ENCODE peak calls at places on chromosomes 13 and 19, in five cellular contexts. F is natural killer cell; X is CD4-positive, alpha-beta T cell; A is prostate gland; U is K562. I is an unnamed sample.

GRCh38 chr13:96052655-96053002 is 572 bp downstream of the UGGT2 start:
- DNase-seq in F (no peak), X (no peak), A (no peak), U (peak), I (peak)

GRCh38 chr19:42271861-42272534 is 2.9 kb downstream of the CIC start:
- DNase-seq in F (peak), X (no peak), A (no peak), U (no peak), I (no peak)

GRCh38 chr13:66992183-66992582 is 238.0 kb downstream of the PCDH9 start:
- DNase-seq in F (no peak), X (no peak), A (no peak), U (no peak), I (no peak)

GRCh38 chr13:20389696-20390525 is 135.7 kb downstream of the CRYL1 start:
- DNase-seq in F (no peak), X (no peak), A (no peak), U (no peak), I (no peak)

GRCh38 chr13:50916701-50917184 is 7.2 kb downstream of the RNASEH2B start:
- DNase-seq in F (no peak), X (no peak), A (no peak), U (no peak), I (peak)

GRCh38 chr13:42405665-42406390 is 133.9 kb downstream of the AKAP11 start:
- DNase-seq in F (no peak), X (peak), A (no peak), U (no peak), I (no peak)

GRCh38 chr19:11125994-11126685 is 29.4 kb downstream of the SPC24 start:
- DNase-seq in F (peak), X (peak), A (peak), U (peak), I (peak)

GRCh38 chr19:49390131-49390977 is 2.3 kb downstream of the KASH5 start:
- DNase-seq in F (no peak), X (no peak), A (no peak), U (no peak), I (no peak)

GRCh38 chr19:55099557-55100506 is 17.6 kb downstream of the PPP1R12C start:
- DNase-seq in F (no peak), X (no peak), A (no peak), U (no peak), I (no peak)

GRCh38 chr19:33064117-33064777 is 441 bp downstream of the RHPN2 start:
- DNase-seq in F (no peak), X (no peak), A (peak), U (peak), I (peak)

GRCh38 chr19:48247212-48247611 is 8.5 kb downstream of the CARD8 start:
- DNase-seq in F (no peak), X (no peak), A (no peak), U (no peak), I (no peak)

GRCh38 chr13:64078025-64078424 is 2662.4 kb upstream of the PCDH20 start:
- DNase-seq in F (no peak), X (no peak), A (no peak), U (no peak), I (no peak)

GRCh38 chr19:38862321-38863059 is 12.7 kb upstream of the HNRNPL start:
- DNase-seq in F (no peak), X (no peak), A (peak), U (no peak), I (no peak)

GRCh38 chr19:2569596-2570465 is 93.9 kb downstream of the GADD45B start:
- DNase-seq in F (no peak), X (no peak), A (no peak), U (no peak), I (no peak)

GRCh38 chr19:2567580-2567979 is 91.7 kb downstream of the GADD45B start:
- DNase-seq in F (no peak), X (no peak), A (no peak), U (no peak), I (no peak)

GRCh38 chr19:2573916-2574315 is 98.0 kb downstream of the GADD45B start:
- DNase-seq in F (no peak), X (no peak), A (no peak), U (no peak), I (no peak)

GRCh38 chr19:2567996-2568395 is 92.1 kb downstream of the GADD45B start:
- DNase-seq in F (no peak), X (no peak), A (no peak), U (no peak), I (no peak)
- TF ChIP-seq CTCF in F (no peak), X (no peak), A (no peak), U (no peak), I (no peak)

DNA sequence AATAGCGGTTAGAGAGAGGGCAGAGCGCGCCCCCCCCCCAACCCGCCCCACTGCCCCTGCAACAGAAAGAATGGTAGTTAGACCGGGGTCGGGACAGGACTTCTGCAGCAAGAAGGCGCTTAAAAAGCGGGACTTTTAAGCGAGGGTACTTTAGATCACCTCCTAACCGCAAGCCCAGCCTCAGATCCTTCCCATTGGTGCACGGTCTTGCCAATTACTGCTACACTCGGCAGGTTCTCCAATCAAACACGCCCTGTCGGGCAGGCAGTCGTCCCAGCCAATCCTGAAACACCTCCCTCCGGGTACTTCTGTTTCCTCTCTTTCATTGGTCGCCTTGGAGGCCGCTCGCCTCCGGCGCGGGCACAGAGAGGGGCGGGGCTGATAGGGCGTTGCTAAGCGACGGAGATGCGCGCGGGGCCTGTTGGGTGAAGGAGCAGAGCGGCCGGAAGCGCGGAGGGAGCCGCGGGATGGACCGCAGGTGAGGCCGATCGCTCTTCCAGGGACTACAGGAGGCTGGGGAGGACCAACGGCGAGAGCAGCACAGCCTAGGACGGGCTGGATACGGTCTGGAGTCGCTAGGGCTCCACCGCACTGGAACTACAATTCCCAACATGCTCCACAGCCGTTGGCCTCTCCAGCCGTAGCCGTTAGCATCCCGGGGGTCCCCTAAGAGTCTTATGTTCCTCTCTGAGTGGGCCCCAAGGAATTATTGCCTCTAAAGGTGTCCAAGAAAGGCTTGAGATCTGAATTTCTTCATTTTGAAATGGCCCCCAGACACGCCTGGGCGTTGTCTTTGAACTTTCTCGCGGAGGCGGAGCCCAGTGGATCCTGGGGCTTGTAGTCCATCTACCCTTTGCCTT is at the start of gene PROSER3:
- DNase-seq in F (peak), X (peak), A (peak), U (peak), I (peak)
- TF ChIP-seq CTCF in F (no peak), X (no peak), A (no peak), U (no peak), I (no peak)

GRCh38 chr13:113756441-113757097 is 2.5 kb upstream of the TMEM255B start:
- DNase-seq in F (no peak), X (no peak), A (no peak), U (no peak), I (no peak)

GRCh38 chr13:113759525-113760137 is 605 bp downstream of the TMEM255B start:
- DNase-seq in F (no peak), X (no peak), A (no peak), U (no peak), I (no peak)

GRCh38 chr13:113761136-113761535 is 2.1 kb downstream of the TMEM255B start:
- DNase-seq in F (no peak), X (no peak), A (no peak), U (no peak), I (no peak)

GRCh38 chr13:113762075-113762474 is 3.0 kb downstream of the TMEM255B start:
- DNase-seq in F (no peak), X (no peak), A (no peak), U (no peak), I (no peak)

DNA sequence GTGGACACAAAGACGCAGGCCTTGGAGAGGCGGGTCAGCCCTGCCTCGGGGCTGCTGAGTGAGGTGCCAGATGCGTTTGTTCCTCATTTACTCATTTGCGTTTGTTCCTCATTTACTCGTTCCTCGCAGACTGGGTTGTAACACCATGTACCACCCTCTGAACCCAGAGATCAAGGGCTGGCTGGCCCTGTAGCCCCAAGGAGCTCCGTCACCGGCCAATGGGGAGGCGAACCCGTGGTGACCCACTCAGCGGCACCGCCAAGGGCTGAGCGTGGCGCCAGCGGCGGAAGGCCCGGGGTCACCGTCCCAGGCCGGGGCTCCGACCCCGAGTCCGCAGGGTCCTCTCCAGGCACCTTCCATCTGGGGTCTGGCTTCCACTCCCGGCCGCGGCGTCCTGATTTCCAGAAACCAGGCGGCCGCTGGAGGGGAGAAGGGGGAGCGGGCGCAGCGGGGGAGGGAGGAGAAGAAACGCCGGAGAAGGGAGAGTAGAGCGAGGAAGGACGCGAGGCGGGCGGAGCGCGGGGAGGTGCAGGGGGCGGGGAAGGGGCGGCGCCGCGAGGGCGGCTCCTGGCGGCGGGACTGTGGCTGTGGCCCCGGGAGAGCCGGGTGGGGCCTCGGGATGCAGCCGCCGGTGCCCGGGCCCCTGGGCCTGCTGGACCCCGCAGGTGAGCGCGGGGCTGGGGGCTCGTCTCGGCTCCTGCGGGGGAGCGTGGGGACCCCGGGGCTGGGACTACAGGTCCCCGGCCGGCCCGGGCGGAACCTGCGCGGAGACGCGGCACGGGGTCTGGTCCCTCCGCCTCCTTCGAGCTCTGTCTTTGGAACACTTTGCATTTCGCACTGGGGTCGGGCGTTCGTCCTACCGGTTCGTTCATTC is at the start of gene TMEM255B:
- DNase-seq in F (peak), X (peak), A (peak), U (peak), I (peak)
- TF ChIP-seq CTCF in F (peak), X (peak), A (peak), U (no peak), I (no peak)

GRCh38 chr13:114145722-114146121 is 13.3 kb upstream of the RASA3 start:
- DNase-seq in F (no peak), X (no peak), A (no peak), U (no peak), I (no peak)

GRCh38 chr13:114147803-114148520 is 15.5 kb upstream of the RASA3 start:
- DNase-seq in F (no peak), X (no peak), A (no peak), U (no peak), I (no peak)

GRCh38 chr13:114145256-114145655 is 12.8 kb upstream of the RASA3 start:
- DNase-seq in F (no peak), X (no peak), A (no peak), U (no peak), I (no peak)

GRCh38 chr13:114146173-114146572 is 13.8 kb upstream of the RASA3 start:
- DNase-seq in F (no peak), X (no peak), A (no peak), U (no peak), I (no peak)

GRCh38 chr13:114146629-114147028 is 14.2 kb upstream of the RASA3 start:
- DNase-seq in F (no peak), X (no peak), A (no peak), U (no peak), I (no peak)
- TF ChIP-seq CTCF in F (no peak), X (peak), A (no peak), U (peak), I (no peak)

DNA sequence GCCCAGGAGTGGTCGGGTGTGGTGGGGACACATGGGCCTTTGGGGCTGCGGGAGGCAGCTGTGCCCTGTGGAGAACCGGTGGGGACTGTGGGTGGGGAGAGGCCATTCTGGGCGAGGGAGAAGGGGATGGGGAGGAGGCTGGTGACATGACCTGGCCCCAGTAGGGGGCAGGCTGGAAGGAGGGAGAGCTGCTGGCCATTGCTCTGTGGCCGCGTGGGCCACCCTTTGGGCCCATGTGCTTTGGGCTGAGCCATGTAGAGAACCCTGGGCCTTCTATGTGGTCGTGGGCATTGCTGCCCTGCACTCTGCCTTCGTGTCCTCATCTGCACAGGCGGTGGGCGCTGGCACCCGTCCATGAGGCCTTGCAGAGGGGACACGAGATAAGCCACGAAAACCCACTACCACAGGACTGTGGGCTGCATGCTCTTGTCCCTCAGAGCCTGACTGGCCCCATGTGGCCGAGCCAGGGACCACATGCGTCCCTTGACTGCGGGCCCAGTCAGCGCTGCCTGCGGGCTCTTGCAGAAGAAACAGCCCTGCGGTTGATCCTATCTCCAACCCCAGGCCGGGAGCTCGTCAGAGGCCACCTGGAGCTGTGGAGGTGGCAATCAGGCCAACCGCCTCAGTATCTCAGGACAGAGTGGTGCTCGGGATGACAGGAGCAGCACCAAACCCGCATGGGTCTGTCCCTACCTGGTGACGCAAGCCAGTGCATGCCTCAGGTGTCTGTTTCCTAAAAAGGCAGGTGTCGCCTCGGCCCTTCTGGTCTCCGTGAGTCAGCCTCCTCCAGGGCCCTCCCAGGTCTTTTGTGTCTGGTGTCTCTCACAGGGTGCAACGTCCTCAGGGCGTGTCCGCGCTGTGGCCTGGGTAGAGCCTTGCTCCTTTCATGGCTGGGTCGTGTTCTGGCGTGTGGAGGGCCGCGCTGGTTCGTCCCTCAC is 14.3 kb downstream of the FZR1 start:
- DNase-seq in F (no peak), X (no peak), A (peak), U (peak), I (no peak)
- TF ChIP-seq CTCF in F (no peak), X (no peak), A (no peak), U (peak), I (no peak)

DNA sequence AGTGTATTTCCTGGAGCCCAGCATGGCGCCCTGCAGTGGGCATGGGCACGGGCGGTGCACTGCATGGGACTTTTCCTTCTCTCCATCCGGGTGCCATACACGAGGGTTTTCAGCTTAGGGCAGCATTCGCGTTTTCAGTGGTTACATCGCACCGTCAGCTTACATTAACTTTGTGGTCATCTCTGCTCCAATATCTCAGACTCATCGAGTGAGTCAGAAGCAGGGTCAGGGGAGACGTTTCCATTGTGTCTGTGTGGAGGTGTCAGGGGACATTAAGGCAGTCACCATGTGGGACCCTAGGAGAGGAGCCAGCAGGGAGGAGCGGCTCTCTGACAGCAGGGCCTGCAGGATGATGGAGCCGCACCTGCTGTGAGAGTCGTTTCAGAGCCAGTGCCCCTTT is 541.0 kb downstream of the FGF9 start:
- DNase-seq in F (no peak), X (no peak), A (no peak), U (no peak), I (no peak)
- TF ChIP-seq CTCF in F (no peak), X (no peak), A (no peak), U (no peak), I (no peak)

GRCh38 chr13:69935043-69935442 is 172.6 kb upstream of the ATXN8OS start:
- DNase-seq in F (no peak), X (no peak), A (no peak), U (peak), I (peak)
- TF ChIP-seq CTCF in F (no peak), X (no peak), A (no peak), U (no peak), I (peak)